ENCODE peak calls at places on chromosomes 7 and 10, in nine cellular contexts. One of them, this sample, is unnamed. For H3K4me1, the result is how much of the 10 kb centered on the place peaks cover.

GRCh38 chr7:101614939-101615302 is 14.2 kb downstream of the MYL10 start:
- DNase-seq in mesenchymal stem cell: no peak
- DNase-seq in psoas muscle: no peak
- DNase-seq in endothelial cell of umbilical vein: no peak
- DNase-seq in sigmoid colon: no peak
- DNase-seq in GM12878: no peak
- DNase-seq in heart right ventricle: no peak
- DNase-seq in endodermal cell: peak
- DNase-seq in colonic mucosa: peak
- DNase-seq in this sample: no peak

GRCh38 chr10:69895759-69896158 is 94.1 kb downstream of the COL13A1 start:
- DNase-seq in mesenchymal stem cell: peak
- DNase-seq in psoas muscle: no peak
- DNase-seq in endothelial cell of umbilical vein: no peak
- DNase-seq in sigmoid colon: no peak
- DNase-seq in GM12878: no peak
- DNase-seq in heart right ventricle: no peak
- DNase-seq in endodermal cell: no peak
- DNase-seq in colonic mucosa: no peak
- DNase-seq in this sample: peak

GRCh38 chr7:18541189-18541870 is 45.8 kb downstream of the HDAC9 start:
- DNase-seq in mesenchymal stem cell: peak
- DNase-seq in psoas muscle: peak
- DNase-seq in endothelial cell of umbilical vein: peak
- DNase-seq in sigmoid colon: peak
- DNase-seq in GM12878: no peak
- DNase-seq in heart right ventricle: peak
- DNase-seq in endodermal cell: no peak
- DNase-seq in colonic mucosa: no peak
- DNase-seq in this sample: peak

GRCh38 chr7:54782829-54783228 is 23.8 kb upstream of the SEC61G start:
- DNase-seq in mesenchymal stem cell: no peak
- DNase-seq in psoas muscle: no peak
- DNase-seq in endothelial cell of umbilical vein: no peak
- DNase-seq in sigmoid colon: no peak
- DNase-seq in GM12878: no peak
- DNase-seq in heart right ventricle: no peak
- DNase-seq in endodermal cell: peak
- DNase-seq in colonic mucosa: no peak
- DNase-seq in this sample: no peak

GRCh38 chr7:93117852-93118530 is at the start of gene SAMD9:
- DNase-seq in mesenchymal stem cell: peak
- DNase-seq in psoas muscle: no peak
- DNase-seq in endothelial cell of umbilical vein: peak
- DNase-seq in sigmoid colon: peak
- DNase-seq in GM12878: peak
- DNase-seq in heart right ventricle: no peak
- DNase-seq in endodermal cell: no peak
- DNase-seq in colonic mucosa: peak
- DNase-seq in this sample: no peak

GRCh38 chr7:116405810-116406209 is 93.7 kb upstream of the CAV2 start:
- DNase-seq in mesenchymal stem cell: no peak
- DNase-seq in psoas muscle: no peak
- DNase-seq in endothelial cell of umbilical vein: no peak
- DNase-seq in sigmoid colon: no peak
- DNase-seq in GM12878: no peak
- DNase-seq in heart right ventricle: no peak
- DNase-seq in endodermal cell: no peak
- DNase-seq in colonic mucosa: no peak
- DNase-seq in this sample: no peak

GRCh38 chr7:46165281-46165680 is 244.2 kb upstream of the IGFBP3 start:
- DNase-seq in mesenchymal stem cell: no peak
- DNase-seq in psoas muscle: no peak
- DNase-seq in endothelial cell of umbilical vein: no peak
- DNase-seq in sigmoid colon: no peak
- DNase-seq in GM12878: no peak
- DNase-seq in heart right ventricle: no peak
- DNase-seq in endodermal cell: no peak
- DNase-seq in colonic mucosa: no peak
- DNase-seq in this sample: no peak

GRCh38 chr10:96225119-96225518 is 46.2 kb downstream of the BLNK start:
- DNase-seq in mesenchymal stem cell: no peak
- DNase-seq in psoas muscle: peak
- DNase-seq in endothelial cell of umbilical vein: no peak
- DNase-seq in sigmoid colon: no peak
- DNase-seq in GM12878: no peak
- DNase-seq in heart right ventricle: no peak
- DNase-seq in endodermal cell: no peak
- DNase-seq in colonic mucosa: no peak
- DNase-seq in this sample: no peak

GRCh38 chr10:71396084-71396713 is 521 bp upstream of the CDH23 start:
- DNase-seq in mesenchymal stem cell: peak
- DNase-seq in psoas muscle: peak
- DNase-seq in endothelial cell of umbilical vein: no peak
- DNase-seq in sigmoid colon: peak
- DNase-seq in GM12878: no peak
- DNase-seq in heart right ventricle: peak
- DNase-seq in endodermal cell: peak
- DNase-seq in colonic mucosa: no peak
- DNase-seq in this sample: peak

GRCh38 chr7:41065663-41066062 is 637.2 kb downstream of the INHBA start:
- DNase-seq in mesenchymal stem cell: no peak
- DNase-seq in psoas muscle: no peak
- DNase-seq in endothelial cell of umbilical vein: no peak
- DNase-seq in sigmoid colon: no peak
- DNase-seq in GM12878: no peak
- DNase-seq in heart right ventricle: no peak
- DNase-seq in endodermal cell: no peak
- DNase-seq in colonic mucosa: peak
- DNase-seq in this sample: no peak

GRCh38 chr10:75220258-75220657 is 9.7 kb downstream of the VDAC2 start:
- DNase-seq in mesenchymal stem cell: no peak
- DNase-seq in psoas muscle: no peak
- DNase-seq in endothelial cell of umbilical vein: no peak
- DNase-seq in sigmoid colon: peak
- DNase-seq in GM12878: no peak
- DNase-seq in heart right ventricle: no peak
- DNase-seq in endodermal cell: no peak
- DNase-seq in colonic mucosa: no peak
- DNase-seq in this sample: no peak

GRCh38 chr10:29794776-29795635 is 160.2 kb upstream of the SVIL start:
- DNase-seq in mesenchymal stem cell: no peak
- DNase-seq in psoas muscle: no peak
- DNase-seq in endothelial cell of umbilical vein: peak
- DNase-seq in sigmoid colon: no peak
- DNase-seq in GM12878: no peak
- DNase-seq in heart right ventricle: no peak
- DNase-seq in endodermal cell: no peak
- DNase-seq in colonic mucosa: no peak
- DNase-seq in this sample: no peak

GRCh38 chr10:93462881-93463280 is 19.3 kb downstream of the MYOF start:
- DNase-seq in mesenchymal stem cell: peak
- DNase-seq in psoas muscle: no peak
- DNase-seq in endothelial cell of umbilical vein: peak
- DNase-seq in sigmoid colon: peak
- DNase-seq in GM12878: peak
- DNase-seq in heart right ventricle: no peak
- DNase-seq in endodermal cell: peak
- DNase-seq in colonic mucosa: no peak
- DNase-seq in this sample: no peak

GRCh38 chr10:132141076-132141475 is 45.7 kb upstream of the DPYSL4 start:
- DNase-seq in mesenchymal stem cell: no peak
- DNase-seq in psoas muscle: no peak
- DNase-seq in endothelial cell of umbilical vein: no peak
- DNase-seq in sigmoid colon: peak
- DNase-seq in GM12878: no peak
- DNase-seq in heart right ventricle: peak
- DNase-seq in endodermal cell: no peak
- DNase-seq in colonic mucosa: no peak
- DNase-seq in this sample: peak

GRCh38 chr7:115008465-115009114 is 86.7 kb downstream of the MDFIC start:
- DNase-seq in mesenchymal stem cell: peak
- DNase-seq in psoas muscle: peak
- DNase-seq in endothelial cell of umbilical vein: no peak
- DNase-seq in sigmoid colon: peak
- DNase-seq in GM12878: no peak
- DNase-seq in heart right ventricle: peak
- DNase-seq in endodermal cell: no peak
- DNase-seq in colonic mucosa: peak
- DNase-seq in this sample: no peak

GRCh38 chr7:150875791-150876190 is 23.5 kb downstream of the AOC1 start:
- DNase-seq in mesenchymal stem cell: no peak
- DNase-seq in psoas muscle: no peak
- DNase-seq in endothelial cell of umbilical vein: no peak
- DNase-seq in sigmoid colon: no peak
- DNase-seq in GM12878: no peak
- DNase-seq in heart right ventricle: no peak
- DNase-seq in endodermal cell: no peak
- DNase-seq in colonic mucosa: no peak
- DNase-seq in this sample: no peak

GRCh38 chr7:29277436-29278215 is 83.1 kb downstream of the CHN2 start:
- DNase-seq in mesenchymal stem cell: no peak
- DNase-seq in psoas muscle: no peak
- DNase-seq in endothelial cell of umbilical vein: no peak
- DNase-seq in sigmoid colon: no peak
- DNase-seq in GM12878: no peak
- DNase-seq in heart right ventricle: no peak
- DNase-seq in endodermal cell: peak
- DNase-seq in colonic mucosa: no peak
- DNase-seq in this sample: no peak

GRCh38 chr10:32338262-32338661 is 8.7 kb downstream of the EPC1 start:
- DNase-seq in mesenchymal stem cell: peak
- DNase-seq in psoas muscle: no peak
- DNase-seq in endothelial cell of umbilical vein: no peak
- DNase-seq in sigmoid colon: no peak
- DNase-seq in GM12878: no peak
- DNase-seq in heart right ventricle: no peak
- DNase-seq in endodermal cell: no peak
- DNase-seq in colonic mucosa: no peak
- DNase-seq in this sample: no peak
- H3K4me1 ChIP-seq in mesenchymal stem cell: under half
- H3K4me1 ChIP-seq in psoas muscle: half or more
- H3K4me1 ChIP-seq in endothelial cell of umbilical vein: under half
- H3K4me1 ChIP-seq in sigmoid colon: half or more
- H3K4me1 ChIP-seq in GM12878: under half
- H3K4me1 ChIP-seq in heart right ventricle: half or more
- H3K4me1 ChIP-seq in endodermal cell: under half
- H3K4me1 ChIP-seq in colonic mucosa: under half
- H3K4me1 ChIP-seq in this sample: under half

GRCh38 chr10:22495396-22495795 is 150.1 kb downstream of the SPAG6 start:
- DNase-seq in mesenchymal stem cell: no peak
- DNase-seq in psoas muscle: no peak
- DNase-seq in endothelial cell of umbilical vein: no peak
- DNase-seq in sigmoid colon: no peak
- DNase-seq in GM12878: no peak
- DNase-seq in heart right ventricle: no peak
- DNase-seq in endodermal cell: no peak
- DNase-seq in colonic mucosa: no peak
- DNase-seq in this sample: no peak
- H3K4me3 ChIP-seq in mesenchymal stem cell: no peak
- H3K4me3 ChIP-seq in psoas muscle: no peak
- H3K4me3 ChIP-seq in endothelial cell of umbilical vein: no peak
- H3K4me3 ChIP-seq in sigmoid colon: no peak
- H3K4me3 ChIP-seq in GM12878: no peak
- H3K4me3 ChIP-seq in heart right ventricle: no peak
- H3K4me3 ChIP-seq in endodermal cell: no peak
- H3K4me3 ChIP-seq in colonic mucosa: no peak
- H3K4me3 ChIP-seq in this sample: no peak

GRCh38 chr10:124011464-124011863 is 81.9 kb downstream of the CHST15 start:
- DNase-seq in mesenchymal stem cell: no peak
- DNase-seq in psoas muscle: no peak
- DNase-seq in endothelial cell of umbilical vein: no peak
- DNase-seq in sigmoid colon: no peak
- DNase-seq in GM12878: no peak
- DNase-seq in heart right ventricle: no peak
- DNase-seq in endodermal cell: no peak
- DNase-seq in colonic mucosa: no peak
- DNase-seq in this sample: no peak

GRCh38 chr10:124009616-124010015 is 83.8 kb downstream of the CHST15 start:
- DNase-seq in mesenchymal stem cell: no peak
- DNase-seq in psoas muscle: no peak
- DNase-seq in endothelial cell of umbilical vein: no peak
- DNase-seq in sigmoid colon: peak
- DNase-seq in GM12878: no peak
- DNase-seq in heart right ventricle: no peak
- DNase-seq in endodermal cell: no peak
- DNase-seq in colonic mucosa: no peak
- DNase-seq in this sample: no peak

GRCh38 chr10:124010563-124011131 is 82.8 kb downstream of the CHST15 start:
- DNase-seq in mesenchymal stem cell: no peak
- DNase-seq in psoas muscle: no peak
- DNase-seq in endothelial cell of umbilical vein: no peak
- DNase-seq in sigmoid colon: peak
- DNase-seq in GM12878: no peak
- DNase-seq in heart right ventricle: no peak
- DNase-seq in endodermal cell: peak
- DNase-seq in colonic mucosa: no peak
- DNase-seq in this sample: peak

GRCh38 chr10:124008187-124008970 is 85.0 kb downstream of the CHST15 start:
- DNase-seq in mesenchymal stem cell: no peak
- DNase-seq in psoas muscle: no peak
- DNase-seq in endothelial cell of umbilical vein: no peak
- DNase-seq in sigmoid colon: peak
- DNase-seq in GM12878: no peak
- DNase-seq in heart right ventricle: no peak
- DNase-seq in endodermal cell: no peak
- DNase-seq in colonic mucosa: no peak
- DNase-seq in this sample: no peak

GRCh38 chr10:124010024-124010423 is 83.4 kb downstream of the CHST15 start:
- DNase-seq in mesenchymal stem cell: no peak
- DNase-seq in psoas muscle: no peak
- DNase-seq in endothelial cell of umbilical vein: no peak
- DNase-seq in sigmoid colon: no peak
- DNase-seq in GM12878: no peak
- DNase-seq in heart right ventricle: no peak
- DNase-seq in endodermal cell: no peak
- DNase-seq in colonic mucosa: no peak
- DNase-seq in this sample: no peak
- H3K4me1 ChIP-seq in mesenchymal stem cell: under half
- H3K4me1 ChIP-seq in psoas muscle: under half
- H3K4me1 ChIP-seq in endothelial cell of umbilical vein: under half
- H3K4me1 ChIP-seq in sigmoid colon: half or more
- H3K4me1 ChIP-seq in GM12878: under half
- H3K4me1 ChIP-seq in heart right ventricle: under half
- H3K4me1 ChIP-seq in endodermal cell: under half
- H3K4me1 ChIP-seq in colonic mucosa: under half
- H3K4me1 ChIP-seq in this sample: under half

GRCh38 chr7:133331861-133332260 is 79.0 kb downstream of the EXOC4 start:
- DNase-seq in mesenchymal stem cell: no peak
- DNase-seq in psoas muscle: no peak
- DNase-seq in endothelial cell of umbilical vein: no peak
- DNase-seq in sigmoid colon: no peak
- DNase-seq in GM12878: no peak
- DNase-seq in heart right ventricle: no peak
- DNase-seq in endodermal cell: no peak
- DNase-seq in colonic mucosa: no peak
- DNase-seq in this sample: no peak

DNA sequence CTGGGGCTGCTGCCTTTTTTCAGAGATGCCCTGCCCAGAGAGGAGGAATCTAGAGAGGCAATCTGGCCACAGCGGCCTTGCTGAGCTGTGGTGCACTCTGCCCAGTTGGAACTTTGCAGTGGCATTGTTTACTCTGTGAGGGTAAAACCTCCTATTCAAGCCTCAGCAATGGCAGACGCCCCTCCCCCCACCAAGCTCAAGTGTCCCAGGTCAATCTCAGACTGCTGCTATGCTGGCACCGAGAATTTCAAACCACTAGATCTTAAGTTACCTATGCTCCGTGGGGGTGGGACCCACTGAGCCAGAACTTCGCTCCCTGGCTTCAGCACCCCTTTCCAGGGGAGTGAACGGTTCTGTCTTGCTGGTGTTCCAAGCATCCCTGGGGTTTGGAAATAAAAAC is 77.2 kb downstream of the EXOC4 start:
- DNase-seq in mesenchymal stem cell: no peak
- DNase-seq in psoas muscle: peak
- DNase-seq in endothelial cell of umbilical vein: no peak
- DNase-seq in sigmoid colon: no peak
- DNase-seq in GM12878: no peak
- DNase-seq in heart right ventricle: no peak
- DNase-seq in endodermal cell: peak
- DNase-seq in colonic mucosa: no peak
- DNase-seq in this sample: no peak
- H3K4me3 ChIP-seq in mesenchymal stem cell: no peak
- H3K4me3 ChIP-seq in psoas muscle: no peak
- H3K4me3 ChIP-seq in endothelial cell of umbilical vein: no peak
- H3K4me3 ChIP-seq in sigmoid colon: no peak
- H3K4me3 ChIP-seq in GM12878: no peak
- H3K4me3 ChIP-seq in heart right ventricle: no peak
- H3K4me3 ChIP-seq in endodermal cell: no peak
- H3K4me3 ChIP-seq in colonic mucosa: no peak
- H3K4me3 ChIP-seq in this sample: no peak

This sample was measured in BE2C.